ENCODE peak calls at places on chromosomes 5 and 9, in five cellular contexts. X is ovary, U is AG09319, E is mesendoderm, Q is cardiac muscle cell. F is an unnamed sample.

GRCh38 chr5:108615216-108615615 is 132.5 kb upstream of the FER start:
- DNase-seq in X (no peak), Q (no peak), E (no peak), U (no peak), F (no peak)

GRCh38 chr5:55187370-55187769 is 14.4 kb upstream of the CDC20B start:
- DNase-seq in Q (no peak), E (peak), U (no peak), X (no peak), F (peak)

GRCh38 chr5:8686707-8687106 is 817.8 kb downstream of the MTRR start:
- DNase-seq in X (no peak), E (no peak), U (no peak), Q (no peak), F (no peak)

GRCh38 chr9:93451762-93452709 is 551 bp downstream of the FAM120A start:
- DNase-seq in E (peak), Q (peak), X (peak), U (no peak), F (peak)

GRCh38 chr5:107557051-107557658 is 113.6 kb downstream of the EFNA5 start:
- DNase-seq in U (no peak), E (peak), X (no peak), Q (peak), F (no peak)

GRCh38 chr5:96595300-96596090 is 66.7 kb upstream of the CAST start:
- DNase-seq in U (no peak), Q (no peak), E (peak), X (no peak), F (no peak)

GRCh38 chr9:98315551-98316060 is 60.2 kb upstream of the TBC1D2 start:
- DNase-seq in X (no peak), U (peak), E (peak), Q (peak), F (peak)

GRCh38 chr5:140073296-140073695 is 30.2 kb upstream of the NRG2 start:
- DNase-seq in E (no peak), U (no peak), Q (no peak), X (no peak), F (no peak)

F was measured in NCI-H526 treated with DMSO at 0.1 percent for 48 hours.